ENCODE peak calls at places on chromosomes 1 and 21, in ten cellular contexts. S is heart right ventricle; N is neuronal stem cell; V is keratinocyte; A is naive thymus-derived CD4-positive, alpha-beta T cell; M is heart left ventricle; G is psoas muscle; I is aorta; T is endodermal cell; H is upper lobe of right lung. C is an unnamed sample. For H3K9me3, the result is how much of the 10 kb centered on the place peaks cover.

GRCh38 chr1:15245593-15246325 is 1.3 kb upstream of the FHAD1 start:
- DNase-seq in I (peak), A (no peak), S (no peak), M (no peak), T (no peak), G (no peak), H (peak), N (no peak), V (peak), C (no peak)

GRCh38 chr1:155499953-155500621 is 62.5 kb downstream of the ASH1L start:
- DNase-seq in G (no peak), T (no peak), M (no peak), A (no peak), V (no peak), N (no peak), I (no peak), S (no peak), H (no peak), C (no peak)

GRCh38 chr1:57586842-57587241 is 163.0 kb upstream of the DAB1 start:
- DNase-seq in H (no peak), T (no peak), G (no peak), N (no peak), M (no peak), I (no peak), V (no peak), A (no peak), S (no peak), C (no peak)

GRCh38 chr1:175527773-175528172 is 215.6 kb downstream of the TNR start:
- DNase-seq in N (no peak), V (no peak), I (no peak), T (no peak), G (no peak), S (no peak), A (no peak), M (no peak), H (no peak), C (no peak)

GRCh38 chr1:17861685-17862084 is 106.6 kb downstream of the ACTL8 start:
- DNase-seq in M (no peak), S (no peak), G (no peak), H (no peak), N (no peak), V (no peak), T (no peak), I (no peak), A (no peak), C (no peak)

GRCh38 chr21:36686955-36687354 is 12.0 kb upstream of the SIM2 start:
- DNase-seq in H (no peak), A (no peak), I (no peak), G (no peak), N (no peak), S (no peak), M (no peak), T (no peak), V (no peak), C (no peak)

GRCh38 chr1:55446351-55446750 is 231.2 kb upstream of the USP24 start:
- DNase-seq in S (no peak), I (no peak), T (no peak), G (no peak), V (no peak), N (no peak), H (no peak), A (no peak), M (no peak), C (no peak)

GRCh38 chr1:15154480-15155036 is 1.0 kb downstream of the TMEM51 start:
- DNase-seq in V (no peak), I (peak), G (peak), M (peak), S (peak), T (peak), A (no peak), N (no peak), H (peak), C (peak)

GRCh38 chr21:32378956-32379355 is 13.9 kb downstream of the URB1 start:
- DNase-seq in I (no peak), H (no peak), V (no peak), G (peak), T (no peak), A (no peak), M (peak), S (no peak), N (no peak), C (no peak)

GRCh38 chr1:1779691-1780597 is 1.7 kb upstream of the NADK start:
- DNase-seq in M (peak), G (peak), S (no peak), A (peak), I (peak), V (no peak), H (peak), N (no peak), T (peak), C (no peak)

GRCh38 chr1:26529655-26530539 is at the start of gene RPS6KA1:
- DNase-seq in A (peak), T (peak), N (peak), M (peak), S (peak), V (no peak), H (peak), G (peak), I (peak), C (peak)

GRCh38 chr1:6580588-6581270 is 935 bp downstream of the ZBTB48 start:
- DNase-seq in V (no peak), I (peak), M (no peak), H (peak), A (no peak), T (peak), G (no peak), N (no peak), S (no peak), C (no peak)

GRCh38 chr1:202728951-202729350 is 18.7 kb upstream of the SYT2 start:
- DNase-seq in M (no peak), N (no peak), V (no peak), A (no peak), G (no peak), T (no peak), S (no peak), H (no peak), I (no peak), C (no peak)

GRCh38 chr1:198638894-198639319 is at the start of gene PTPRC:
- DNase-seq in A (peak), M (no peak), T (no peak), H (no peak), G (no peak), N (no peak), I (no peak), V (no peak), S (no peak), C (no peak)

GRCh38 chr1:174880171-174880570 is 119.6 kb upstream of the CACYBP start:
- DNase-seq in V (no peak), A (no peak), T (no peak), I (no peak), M (no peak), S (no peak), G (no peak), N (no peak), H (no peak), C (no peak)

GRCh38 chr1:156664949-156665411 is 12.2 kb downstream of the NES start:
- DNase-seq in V (no peak), S (peak), M (peak), A (no peak), N (no peak), G (peak), T (peak), I (peak), H (no peak), C (no peak)

GRCh38 chr1:54263601-54264226 is 63.7 kb downstream of the MRPL37 start:
- DNase-seq in A (no peak), S (no peak), T (no peak), H (no peak), N (no peak), G (no peak), I (no peak), V (no peak), M (no peak), C (no peak)

GRCh38 chr1:118717893-118718292 is 270.2 kb downstream of the TBX15 start:
- DNase-seq in H (no peak), T (no peak), G (no peak), V (no peak), A (no peak), M (no peak), N (no peak), I (no peak), S (no peak), C (no peak)

GRCh38 chr1:53401815-53402745 is 57.1 kb upstream of the DMRTB1 start:
- DNase-seq in M (no peak), S (no peak), A (no peak), N (no peak), V (no peak), G (no peak), T (peak), H (no peak), I (no peak), C (no peak)

GRCh38 chr1:107831921-107832320 is 133.1 kb downstream of the VAV3 start:
- DNase-seq in T (no peak), V (no peak), I (no peak), H (no peak), S (no peak), N (no peak), G (no peak), M (no peak), A (no peak), C (no peak)

GRCh38 chr1:54695221-54695620 is 20.4 kb upstream of the TTC4 start:
- DNase-seq in A (no peak), N (no peak), H (no peak), G (no peak), I (no peak), T (no peak), M (no peak), V (no peak), S (no peak), C (no peak)

GRCh38 chr1:48756704-48757316 is 19.9 kb downstream of the BEND5 start:
- DNase-seq in S (no peak), M (no peak), N (no peak), H (no peak), A (no peak), T (no peak), I (no peak), G (no peak), V (no peak), C (no peak)

GRCh38 chr1:37509181-37509580 is 5.4 kb downstream of the MEAF6 start:
- DNase-seq in V (no peak), H (no peak), G (no peak), A (no peak), I (no peak), S (no peak), T (no peak), M (no peak), N (no peak), C (no peak)

GRCh38 chr1:32881871-32882850 is 4.1 kb upstream of the HPCA start:
- DNase-seq in I (no peak), G (no peak), T (no peak), M (peak), H (no peak), N (no peak), A (no peak), S (peak), V (no peak), C (no peak)

GRCh38 chr1:119372493-119373086 is 4.0 kb downstream of the HAO2 start:
- DNase-seq in S (no peak), A (no peak), T (peak), N (peak), V (no peak), M (no peak), I (no peak), G (no peak), H (no peak), C (no peak)

GRCh38 chr1:107365874-107366273 is 225.0 kb downstream of the NTNG1 start:
- DNase-seq in T (no peak), V (no peak), I (no peak), H (no peak), N (no peak), S (no peak), M (no peak), G (no peak), A (no peak), C (no peak)

GRCh38 chr1:2375923-2376260 is 15.5 kb downstream of the MORN1 start:
- DNase-seq in T (no peak), G (no peak), N (no peak), H (no peak), A (no peak), M (no peak), I (peak), S (no peak), V (no peak), C (no peak)

GRCh38 chr1:15559189-15559815 is 25.5 kb downstream of the AGMAT start:
- DNase-seq in N (no peak), I (no peak), A (no peak), G (no peak), S (no peak), V (no peak), H (no peak), T (no peak), M (no peak), C (no peak)

GRCh38 chr21:27764056-27764455 is 797.2 kb upstream of the ADAMTS5 start:
- DNase-seq in G (no peak), A (no peak), I (no peak), M (no peak), S (no peak), N (no peak), V (no peak), H (no peak), T (no peak), C (no peak)
- H3K9me3 ChIP-seq in G (under half), A (under half), I (under half), M (under half), S (under half), N (under half), V (under half), H (under half), T (under half), C (under half)

GRCh38 chr1:50970508-50970885 is 452 bp downstream of the CDKN2C start:
- DNase-seq in G (no peak), N (no peak), S (no peak), H (no peak), M (no peak), V (no peak), I (no peak), A (no peak), T (no peak), C (no peak)
- H3K4me3 ChIP-seq in G (peak), N (peak), S (peak), H (peak), M (peak), V (peak), I (peak), A (peak), T (peak), C (peak)

GRCh38 chr1:49906365-49906764 is 117.4 kb downstream of the AGBL4 start:
- DNase-seq in N (no peak), M (no peak), A (no peak), I (no peak), G (no peak), S (no peak), V (no peak), T (no peak), H (no peak), C (no peak)
- H3K9me3 ChIP-seq in N (under half), M (under half), A (under half), I (under half), G (under half), S (under half), V (under half), T (half or more), H (under half), C (under half)

DNA sequence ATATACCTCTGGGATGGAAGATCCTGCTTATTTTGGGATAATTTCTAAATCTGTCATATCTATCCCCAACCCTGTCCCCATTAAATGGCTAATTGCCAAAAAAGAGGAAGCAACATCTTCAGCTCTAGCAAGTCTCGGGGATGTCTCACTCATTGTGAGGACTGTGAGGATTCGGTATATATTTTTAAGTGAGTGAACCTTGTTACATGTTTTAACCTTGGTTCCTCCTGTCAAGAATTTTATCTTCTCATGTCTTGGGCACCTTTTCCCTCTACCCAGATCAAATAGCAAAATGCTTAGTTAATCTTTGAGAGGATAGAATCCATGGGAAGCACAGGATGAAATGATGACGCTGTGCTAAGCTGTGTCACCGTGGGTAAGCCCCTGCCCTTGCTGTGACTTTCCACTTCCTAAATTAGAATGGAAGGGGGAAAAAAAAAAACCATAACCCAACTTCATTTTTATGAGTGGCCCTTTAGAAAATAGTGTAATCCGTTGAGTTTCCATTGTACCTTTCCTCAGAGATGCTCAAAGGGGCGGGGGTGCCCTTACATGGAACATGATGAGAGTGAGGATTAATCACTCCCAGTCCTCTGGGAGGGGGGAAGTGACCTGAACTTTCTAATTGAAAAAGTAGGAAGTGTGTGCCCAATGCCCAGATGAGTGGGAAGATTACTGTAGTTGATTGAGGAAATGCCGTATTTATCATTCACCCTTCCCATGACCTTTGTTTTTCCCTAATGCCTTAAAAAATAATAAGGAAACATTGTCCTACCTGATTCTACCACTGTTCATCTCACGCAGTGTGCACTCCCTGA is 7.7 kb downstream of the ATP1A1 start:
- DNase-seq in I (no peak), G (no peak), A (no peak), T (no peak), N (no peak), H (no peak), M (no peak), V (no peak), S (no peak), C (no peak)
- H3K4me3 ChIP-seq in I (no peak), G (no peak), A (no peak), T (no peak), N (no peak), H (no peak), M (no peak), V (no peak), S (no peak), C (no peak)